ENCODE peak calls at places on chromosome 17, in four cellular contexts. R is body of pancreas, L is heart right ventricle, E is IMR-90. S is an unnamed sample. For H3K4me1, the result is how much of the 10 kb centered on the place peaks cover.

GRCh38 chr17:55632893-55633292 is 89.8 kb downstream of the TMEM100 start:
- DNase-seq in R (no peak), L (peak), E (no peak), S (no peak)

GRCh38 chr17:2400474-2400866 is 390 bp downstream of the MNT start:
- DNase-seq in R (peak), L (peak), E (no peak), S (peak)

GRCh38 chr17:17519886-17520285 is 23.7 kb upstream of the RASD1 start:
- DNase-seq in R (no peak), L (peak), E (no peak), S (peak)

GRCh38 chr17:43848601-43849000 is 1.6 kb downstream of the CD300LG start:
- DNase-seq in R (no peak), L (no peak), E (no peak), S (no peak)

GRCh38 chr17:43183921-43184320 is 12.9 kb downstream of the NBR1 start:
- DNase-seq in R (no peak), L (no peak), E (no peak), S (no peak)

GRCh38 chr17:46917041-46917440 is 5.9 kb upstream of the GOSR2 start:
- DNase-seq in R (no peak), L (no peak), E (no peak), S (no peak)

GRCh38 chr17:57849163-57849873 is 526 bp downstream of the MRPS23 start:
- DNase-seq in R (no peak), L (no peak), E (no peak), S (no peak)

GRCh38 chr17:17823433-17824118 is 13.2 kb downstream of the SREBF1 start:
- DNase-seq in R (peak), L (peak), E (peak), S (peak)

GRCh38 chr17:61460796-61461585 is 8.8 kb downstream of the TBX4 start:
- DNase-seq in R (no peak), L (no peak), E (peak), S (no peak)

GRCh38 chr17:77366558-77367245 is 225.9 kb downstream of the SEC14L1 start:
- DNase-seq in R (no peak), L (no peak), E (peak), S (no peak)

GRCh38 chr17:39196820-39197331 is 593 bp downstream of the CACNB1 start:
- DNase-seq in R (peak), L (peak), E (no peak), S (peak)

GRCh38 chr17:47720754-47721533 is 12.1 kb upstream of the TBX21 start:
- DNase-seq in R (no peak), L (no peak), E (no peak), S (no peak)

GRCh38 chr17:19724501-19725420 is 8.4 kb upstream of the SLC47A2 start:
- DNase-seq in R (peak), L (peak), E (no peak), S (peak)

GRCh38 chr17:13725286-13725990 is 123.7 kb upstream of the HS3ST3A1 start:
- DNase-seq in R (no peak), L (no peak), E (peak), S (no peak)

GRCh38 chr17:79794659-79795511 is 2.0 kb downstream of the CBX8 start:
- DNase-seq in R (no peak), L (no peak), E (no peak), S (peak)
- H3K4me1 ChIP-seq in R (under half), L (under half), E (under half), S (under half)

DNA sequence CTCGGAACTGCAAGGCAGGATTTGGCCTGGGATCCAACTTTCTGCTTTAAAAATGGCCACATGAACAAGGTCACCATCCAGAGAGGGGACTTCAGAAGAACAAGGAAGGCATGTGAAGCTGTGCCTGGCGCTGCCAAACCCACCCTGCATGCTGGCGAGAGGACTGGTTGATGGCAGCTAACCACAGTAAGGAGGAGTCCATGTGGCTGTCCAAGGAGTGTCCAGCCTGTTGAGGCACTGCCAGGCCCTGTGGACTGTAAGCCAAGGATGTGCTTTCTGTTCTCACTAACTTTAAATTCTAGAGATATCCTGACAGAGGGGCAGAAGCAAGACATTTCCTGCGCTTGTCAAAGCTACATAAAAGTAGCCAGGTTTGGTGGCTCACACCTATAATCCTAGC is 40.4 kb downstream of the CDK5R1 start:
- DNase-seq in R (no peak), L (no peak), E (no peak), S (no peak)
- H3K27ac ChIP-seq in R (no peak), L (no peak), E (no peak), S (no peak)

GRCh38 chr17:75088465-75088895 is 726 bp downstream of the SLC16A5 start:
- DNase-seq in R (no peak), L (no peak), E (no peak), S (no peak)
- H3K4me3 ChIP-seq in R (no peak), L (peak), E (peak), S (peak)

DNA sequence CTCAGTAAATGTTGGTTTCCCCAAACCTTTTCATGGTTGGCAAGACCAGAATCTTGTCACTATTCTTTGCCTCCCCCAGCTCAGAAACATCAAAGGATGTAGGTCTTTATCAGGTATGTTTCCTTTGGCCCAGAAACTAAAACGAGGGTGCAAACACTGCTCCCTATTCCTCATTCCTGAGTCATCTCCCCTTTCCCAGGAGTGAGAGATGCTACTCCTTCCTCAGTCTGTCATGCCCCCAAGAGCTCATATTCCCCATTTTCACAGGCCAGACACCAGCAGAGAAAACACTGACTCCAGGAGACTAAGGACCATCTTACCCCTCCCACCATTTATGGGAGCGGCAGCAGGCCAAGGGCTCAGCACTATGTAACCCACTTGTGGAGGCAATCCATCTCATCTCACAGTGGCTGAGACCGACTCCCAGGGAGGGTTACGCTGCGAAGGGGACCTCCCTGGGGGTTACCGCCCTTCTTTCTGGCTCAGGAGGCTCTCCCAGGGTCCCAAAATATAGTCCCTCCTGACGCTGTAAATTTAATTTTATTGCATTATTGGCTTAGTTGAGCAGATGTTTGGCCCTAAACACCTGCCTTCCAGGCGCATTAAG is 1.5 kb downstream of the GEMIN4 start:
- DNase-seq in R (no peak), L (no peak), E (no peak), S (no peak)
- H3K4me1 ChIP-seq in R (under half), L (under half), E (under half), S (under half)

GRCh38 chr17:7438656-7439460 is 454 bp upstream of the FGF11 start:
- DNase-seq in R (no peak), L (no peak), E (no peak), S (no peak)

GRCh38 chr17:7438050-7438614 is 1.2 kb upstream of the FGF11 start:
- DNase-seq in R (peak), L (peak), E (no peak), S (peak)

GRCh38 chr17:7436556-7437368 is 1.5 kb downstream of the TMEM102 start:
- DNase-seq in R (peak), L (peak), E (peak), S (peak)

GRCh38 chr17:7435676-7436555 is 681 bp downstream of the TMEM102 start:
- DNase-seq in R (peak), L (peak), E (no peak), S (peak)

GRCh38 chr17:7437369-7437863 is 1.9 kb upstream of the FGF11 start:
- DNase-seq in R (no peak), L (no peak), E (no peak), S (no peak)
- H3K27ac ChIP-seq in R (peak), L (no peak), E (no peak), S (no peak)

GRCh38 chr17:74391771-74392170 is 24.5 kb downstream of the GPR142 start:
- DNase-seq in R (no peak), L (no peak), E (no peak), S (no peak)

GRCh38 chr17:74394275-74394950 is 27.1 kb downstream of the GPR142 start:
- DNase-seq in R (no peak), L (no peak), E (no peak), S (no peak)

GRCh38 chr17:74392848-74393247 is 25.5 kb downstream of the GPR142 start:
- DNase-seq in R (no peak), L (no peak), E (no peak), S (no peak)

GRCh38 chr17:74394977-74395376 is 27.7 kb downstream of the GPR142 start:
- DNase-seq in R (peak), L (no peak), E (no peak), S (no peak)

GRCh38 chr17:74393323-74393942 is 26.1 kb downstream of the GPR142 start:
- DNase-seq in R (no peak), L (no peak), E (no peak), S (no peak)
- H3K4me3 ChIP-seq in R (no peak), L (no peak), E (no peak), S (no peak)

DNA sequence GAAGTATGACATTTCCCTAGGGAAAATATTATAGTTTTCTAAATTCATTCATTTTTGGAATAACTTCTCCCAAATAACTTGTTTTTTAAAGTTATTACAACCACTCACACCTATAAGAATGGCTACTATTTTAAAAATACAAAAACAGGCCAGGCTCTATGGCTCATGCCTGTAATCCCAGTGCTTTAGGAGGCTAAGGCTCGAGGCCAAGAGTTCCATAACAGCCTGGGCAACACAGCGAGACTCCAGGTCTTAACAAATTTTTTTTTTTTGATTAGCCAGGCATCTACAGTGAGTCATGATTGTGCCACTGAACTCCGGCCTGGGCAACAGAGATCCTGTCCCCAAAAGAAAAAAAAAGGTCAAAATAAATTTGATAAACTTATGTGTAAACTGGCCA is 43.6 kb upstream of the YPEL2 start:
- DNase-seq in R (no peak), L (no peak), E (no peak), S (no peak)
- H3K4me1 ChIP-seq in R (under half), L (under half), E (under half), S (under half)

S was measured in left lung.